ENCODE peak calls at places on chromosome X, in four cellular contexts. M is upper lobe of left lung; C is stimulated activated CD4-positive, alpha-beta T cell treated with anti-CD3 and anti-CD28 coated beads, Interleukin-4, amount 100 ng/mL, for 24 hours; K is NCI-H1417. Z is an unnamed sample.

GRCh38 chrX:32778965-32779364 is 432.4 kb downstream of the DMD start:
- DNase-seq in M (no peak), C (no peak), K (no peak), Z (no peak)

GRCh38 chrX:97751735-97752134 is 868.0 kb downstream of the RPA4 start:
- DNase-seq in M (no peak), C (no peak), K (no peak), Z (no peak)

GRCh38 chrX:46380148-46380752 is 165.0 kb downstream of the ZNF674 start:
- DNase-seq in M (no peak), C (no peak), K (no peak), Z (no peak)

GRCh38 chrX:15418041-15418706 is 34.0 kb upstream of the VEGFD start:
- DNase-seq in M (no peak), C (no peak), K (no peak), Z (no peak)

GRCh38 chrX:11351375-11352295 is 58.4 kb downstream of the AMELX start:
- DNase-seq in M (peak), C (no peak), K (no peak), Z (no peak)

GRCh38 chrX:122591546-122591945 is 592.5 kb upstream of the GRIA3 start:
- DNase-seq in M (no peak), C (no peak), K (no peak), Z (no peak)

GRCh38 chrX:85963736-85964135 is 83.6 kb downstream of the CHM start:
- DNase-seq in M (no peak), C (no peak), K (no peak), Z (peak)

GRCh38 chrX:16825306-16826035 is 39.2 kb downstream of the TXLNG start:
- DNase-seq in M (no peak), C (no peak), K (no peak), Z (no peak)

GRCh38 chrX:97747346-97747745 is 863.6 kb downstream of the RPA4 start:
- DNase-seq in M (no peak), C (no peak), K (no peak), Z (no peak)

GRCh38 chrX:47643926-47644325 is 6.4 kb downstream of the ELK1 start:
- DNase-seq in M (no peak), C (no peak), K (no peak), Z (no peak)

GRCh38 chrX:1053072-1053471 is 159.4 kb downstream of the CRLF2 start:
- DNase-seq in M (no peak), C (no peak), K (no peak), Z (no peak)

GRCh38 chrX:85244411-85245210 is 820 bp downstream of the ZNF711 start:
- DNase-seq in M (no peak), C (no peak), K (peak), Z (peak)

Z was measured in anterior cingulate cortex.